ENCODE peak calls at places on chromosomes 16 and 17, in ten cellular contexts. R is fibroblast of lung, A is neural progenitor cell, E is mesenchymal stem cell, J is PC-3, K is GM23248, O is HCT116, P is hepatocyte, G is mammary epithelial cell, X is SK-N-SH. C is an unnamed sample.

GRCh38 chr17:19978206-19978802 is 676 bp upstream of the AKAP10 start:
- DNase-seq in R (peak; percentile 17), A (no peak), E (peak; percentile 11), J (no peak), K (no peak), O (no peak), P (peak; percentile 40), G (no peak), X (no peak), C (peak; percentile 62)

GRCh38 chr16:31010539-31010938 is at the start of gene STX1B:
- DNase-seq in R (peak; percentile 47), A (peak; percentile 89), E (no peak), J (no peak), K (peak; percentile 59), O (no peak), P (peak; percentile 55), G (no peak), X (peak; percentile 100), C (peak; percentile 94)

GRCh38 chr16:54628796-54629625 is 301.7 kb upstream of the IRX5 start:
- DNase-seq in R (no peak), A (no peak), E (no peak), J (no peak), K (no peak), O (no peak), P (peak; percentile 57), G (no peak), X (no peak), C (no peak)

GRCh38 chr16:49632111-49632797 is 223.7 kb downstream of the ZNF423 start:
- DNase-seq in R (no peak), A (no peak), E (no peak), J (no peak), K (no peak), O (no peak), P (no peak), G (no peak), X (no peak), C (no peak)

GRCh38 chr16:88706288-88706964 is at the start of the genes CTU2 and RNF166:
- DNase-seq in R (peak; percentile 85), A (peak; percentile 96), E (peak; percentile 88), J (peak; percentile 88), K (peak; percentile 93), O (peak; percentile 83), P (peak; percentile 97), G (peak; percentile 82), X (peak; percentile 99), C (peak; percentile 100)

GRCh38 chr17:11628374-11628773 is 30.1 kb downstream of the DNAH9 start:
- DNase-seq in R (no peak), A (peak; percentile 73), E (no peak), J (no peak), K (no peak), O (no peak), P (no peak), G (no peak), X (no peak), C (no peak)

GRCh38 chr16:86195863-86196630 is 297.1 kb downstream of the IRF8 start:
- DNase-seq in R (no peak), A (peak; percentile 73), E (peak; percentile 63), J (no peak), K (no peak), O (no peak), P (peak; percentile 30), G (no peak), X (no peak), C (no peak)

GRCh38 chr17:65057520-65058075 is 1.1 kb upstream of the GNA13 start:
- DNase-seq in R (no peak), A (no peak), E (peak; percentile 66), J (no peak), K (no peak), O (no peak), P (no peak), G (peak; percentile 65), X (no peak), C (no peak)

GRCh38 chr17:2949469-2950044 is 113.8 kb downstream of the OR1D5 start:
- DNase-seq in R (peak; percentile 74), A (no peak), E (peak; percentile 56), J (peak; percentile 87), K (peak; percentile 94), O (peak; percentile 75), P (no peak), G (peak; percentile 73), X (no peak), C (peak; percentile 97)

GRCh38 chr17:76138234-76138895 is 2.7 kb downstream of the FOXJ1 start:
- DNase-seq in R (no peak), A (peak; percentile 86), E (peak; percentile 19), J (no peak), K (no peak), O (no peak), P (peak; percentile 78), G (no peak), X (peak; percentile 56), C (peak; percentile 68)

GRCh38 chr17:41324180-41325075 is 8.9 kb upstream of the KRTAP17-1 start:
- DNase-seq in R (no peak), A (peak; percentile 60), E (no peak), J (peak; percentile 56), K (no peak), O (peak; percentile 28), P (peak; percentile 76), G (peak; percentile 63), X (no peak), C (no peak)

GRCh38 chr17:35053204-35053603 is 10.3 kb downstream of the RFFL start:
- DNase-seq in R (peak; percentile 7), A (no peak), E (no peak), J (no peak), K (no peak), O (no peak), P (no peak), G (no peak), X (no peak), C (no peak)

GRCh38 chr17:82776454-82776853 is 24.6 kb downstream of the TBCD start:
- DNase-seq in R (no peak), A (no peak), E (no peak), J (no peak), K (no peak), O (no peak), P (no peak), G (no peak), X (no peak), C (no peak)

GRCh38 chr16:77582956-77583355 is 139.4 kb upstream of the NUDT7 start:
- DNase-seq in R (no peak), A (peak; percentile 20), E (no peak), J (no peak), K (no peak), O (no peak), P (no peak), G (no peak), X (no peak), C (no peak)

DNA sequence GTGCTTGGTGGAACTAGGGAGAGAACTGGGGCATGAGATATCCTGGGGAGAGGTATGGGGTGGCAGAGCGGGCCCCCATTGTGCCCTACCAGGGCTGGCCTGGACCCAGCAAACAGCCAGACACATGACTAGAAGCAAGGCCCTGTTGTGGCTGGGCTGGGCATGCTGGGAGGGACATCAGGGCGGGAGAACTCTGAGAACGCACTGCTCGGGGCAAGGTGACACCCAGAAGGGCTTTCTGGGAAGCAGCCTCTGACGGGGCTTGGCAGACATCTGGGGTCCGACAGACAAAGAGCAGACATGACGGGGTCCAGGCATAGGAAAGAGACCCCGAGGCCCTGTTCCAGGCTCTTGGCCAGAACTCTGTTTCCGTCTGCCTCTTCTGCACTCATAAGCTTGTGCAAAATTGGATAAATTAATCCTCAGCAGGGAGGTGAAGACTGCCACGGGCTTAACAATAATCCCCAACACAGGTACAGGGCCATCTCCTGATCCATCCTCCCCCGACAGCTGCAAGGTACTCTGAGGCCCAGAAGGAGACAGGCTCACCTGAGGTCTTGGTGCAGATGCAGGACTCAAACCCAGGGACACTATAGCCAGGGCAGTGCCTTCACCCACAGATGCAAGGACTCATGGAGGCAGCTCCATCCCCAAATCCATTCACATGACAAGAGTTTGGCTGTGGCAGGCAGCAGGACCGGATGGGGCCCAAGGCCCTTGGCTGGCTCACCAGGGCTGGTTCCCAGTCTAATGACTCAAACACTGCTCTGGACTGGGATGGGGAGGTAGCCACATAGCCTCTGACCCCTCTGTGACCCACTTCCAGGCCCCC is 5.4 kb downstream of the SREBF1 start:
- DNase-seq in R (no peak), A (no peak), E (no peak), J (no peak), K (peak; percentile 47), O (no peak), P (no peak), G (no peak), X (peak; percentile 86), C (no peak)
- H3K4me1 ChIP-seq in R (peaks cover 18% of the 10 kb centered on the region), A (peaks cover 8% of the 10 kb centered on the region), E (peaks cover 28% of the 10 kb centered on the region), J (peaks cover 28% of the 10 kb centered on the region), K (peaks cover 3% of the 10 kb centered on the region), O (peaks cover 84% of the 10 kb centered on the region), P (peaks cover 51% of the 10 kb centered on the region), G (peaks cover 27% of the 10 kb centered on the region), X (peaks cover 68% of the 10 kb centered on the region), C (peaks cover 13% of the 10 kb centered on the region)

DNA sequence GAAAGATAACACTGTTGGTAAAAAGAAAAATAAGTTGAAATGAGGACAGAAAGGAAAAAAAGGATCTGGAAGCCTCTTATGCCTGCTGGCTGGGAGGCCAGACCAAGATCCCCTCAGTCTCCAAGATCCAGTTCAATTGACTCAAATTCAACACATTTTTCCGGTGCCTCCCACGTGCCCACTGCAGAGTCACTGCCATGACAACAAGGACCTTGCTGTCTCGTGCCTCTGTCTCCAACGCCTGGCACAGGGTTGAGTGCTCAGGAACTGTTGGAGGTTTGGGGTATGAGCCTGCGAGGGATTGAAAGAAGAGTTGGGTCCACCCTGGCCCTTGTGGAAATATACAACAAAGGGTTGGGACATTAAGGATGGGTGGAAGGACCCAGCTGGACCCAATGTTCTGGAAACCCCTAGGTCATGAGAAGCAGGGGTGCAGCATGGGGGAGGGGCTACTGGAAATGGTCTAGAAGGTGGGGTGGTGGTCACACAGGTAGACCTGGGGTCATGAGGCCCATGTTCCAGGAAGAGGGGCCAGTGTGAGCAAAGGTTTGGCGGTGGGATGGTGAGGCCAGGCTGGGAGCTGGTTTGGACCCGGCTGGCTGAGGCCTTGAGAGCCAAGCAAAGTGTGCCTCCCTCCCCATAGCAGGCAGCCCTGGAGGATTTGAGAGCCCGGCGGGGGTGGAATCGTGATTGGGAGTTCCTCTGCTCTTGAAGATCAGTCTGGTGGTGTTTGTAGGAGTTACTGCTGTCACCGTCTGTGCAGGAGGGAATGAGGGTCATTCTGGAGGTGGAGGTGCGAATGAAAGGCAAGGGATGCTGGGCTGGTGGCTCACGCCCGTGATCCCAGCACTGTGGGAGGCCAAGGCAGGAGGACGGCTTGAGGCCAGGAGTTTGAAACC is 1.4 kb downstream of the IL34 start:
- DNase-seq in R (peak; percentile 15), A (no peak), E (no peak), J (no peak), K (peak; percentile 59), O (no peak), P (no peak), G (no peak), X (no peak), C (peak; percentile 23)
- H3K27ac ChIP-seq in R (no peak overlapping the region), A (no peak overlapping the region), E (no peak overlapping the region), J (no peak overlapping the region), K (no peak overlapping the region), O (no peak overlapping the region), P (no peak overlapping the region), G (no peak overlapping the region), X (no peak overlapping the region), C (no peak overlapping the region)

GRCh38 chr17:16339959-16340358 is 13.3 kb downstream of the CENPV start:
- DNase-seq in R (no peak), A (no peak), E (no peak), J (peak; percentile 86), K (no peak), O (no peak), P (no peak), G (no peak), X (no peak), C (no peak)
- H2AFZ ChIP-seq in R (no peak overlapping the region), A (no peak overlapping the region), E (no peak overlapping the region), J (no peak overlapping the region), K (no peak overlapping the region), O (no peak overlapping the region), P (no peak overlapping the region), G (no peak overlapping the region), X (no peak overlapping the region), C (no peak overlapping the region)

GRCh38 chr17:79845601-79845949 is 6.3 kb upstream of the CBX4 start:
- DNase-seq in R (no peak), A (no peak), E (no peak), J (no peak), K (peak; percentile 53), O (no peak), P (peak; percentile 74), G (no peak), X (no peak), C (no peak)
- H3K4me1 ChIP-seq in R (peaks cover 4% of the 10 kb centered on the region), A (peaks cover 26% of the 10 kb centered on the region), E (peaks cover 40% of the 10 kb centered on the region), J (peaks cover 26% of the 10 kb centered on the region), K (peaks cover 6% of the 10 kb centered on the region), O (peaks cover 40% of the 10 kb centered on the region), P (peaks cover 55% of the 10 kb centered on the region), G (peaks cover 24% of the 10 kb centered on the region), X (peaks cover 55% of the 10 kb centered on the region), C (no peaks in the 10 kb centered on the region)